ENCODE peak calls at places on chromosomes 2 and 18, in eight cellular contexts. One of them, this sample, is unnamed.

GRCh38 chr2:3169106-3169870 is 208.3 kb downstream of the EIPR1 start:
- DNase-seq in Caki2: no peak
- DNase-seq in Daoy: peak
- DNase-seq in stimulated activated naive CD4-positive, alpha-beta T cell treated with Interleukin-2 at 50 U/mL for 16 hours: no peak
- DNase-seq in activated CD8-positive, alpha-beta memory T cell treated with anti-CD3 and anti-CD28 coated beads for 24 hours: no peak
- DNase-seq in SK-MEL-5: no peak
- DNase-seq in left cardiac atrium: peak
- DNase-seq in lower lobe of right lung: peak
- DNase-seq in this sample: no peak

GRCh38 chr18:25446972-25447371 is 95.0 kb upstream of the ZNF521 start:
- DNase-seq in left cardiac atrium: no peak
- DNase-seq in Caki2: no peak
- DNase-seq in Daoy: no peak
- DNase-seq in stimulated activated naive CD4-positive, alpha-beta T cell treated with Interleukin-2 at 50 U/mL for 16 hours: no peak
- DNase-seq in lower lobe of right lung: no peak
- DNase-seq in SK-MEL-5: no peak
- DNase-seq in activated CD8-positive, alpha-beta memory T cell treated with anti-CD3 and anti-CD28 coated beads for 24 hours: no peak
- DNase-seq in this sample: no peak

GRCh38 chr2:204574473-204574872 is 29.2 kb downstream of the PARD3B start:
- DNase-seq in Caki2: no peak
- DNase-seq in stimulated activated naive CD4-positive, alpha-beta T cell treated with Interleukin-2 at 50 U/mL for 16 hours: no peak
- DNase-seq in SK-MEL-5: no peak
- DNase-seq in lower lobe of right lung: no peak
- DNase-seq in activated CD8-positive, alpha-beta memory T cell treated with anti-CD3 and anti-CD28 coated beads for 24 hours: no peak
- DNase-seq in Daoy: no peak
- DNase-seq in left cardiac atrium: no peak
- DNase-seq in this sample: no peak

GRCh38 chr2:149383340-149383739 is 53.0 kb downstream of the LYPD6 start:
- DNase-seq in Daoy: peak
- DNase-seq in left cardiac atrium: no peak
- DNase-seq in lower lobe of right lung: no peak
- DNase-seq in SK-MEL-5: no peak
- DNase-seq in Caki2: no peak
- DNase-seq in stimulated activated naive CD4-positive, alpha-beta T cell treated with Interleukin-2 at 50 U/mL for 16 hours: no peak
- DNase-seq in activated CD8-positive, alpha-beta memory T cell treated with anti-CD3 and anti-CD28 coated beads for 24 hours: no peak
- DNase-seq in this sample: no peak

GRCh38 chr2:82837588-82838304 is 1621.3 kb downstream of the SUCLG1 start:
- DNase-seq in SK-MEL-5: no peak
- DNase-seq in activated CD8-positive, alpha-beta memory T cell treated with anti-CD3 and anti-CD28 coated beads for 24 hours: no peak
- DNase-seq in Caki2: peak
- DNase-seq in Daoy: no peak
- DNase-seq in left cardiac atrium: no peak
- DNase-seq in lower lobe of right lung: no peak
- DNase-seq in stimulated activated naive CD4-positive, alpha-beta T cell treated with Interleukin-2 at 50 U/mL for 16 hours: no peak
- DNase-seq in this sample: peak

GRCh38 chr2:171046056-171046560 is 114.6 kb downstream of the TLK1 start:
- DNase-seq in Caki2: no peak
- DNase-seq in SK-MEL-5: no peak
- DNase-seq in Daoy: no peak
- DNase-seq in lower lobe of right lung: no peak
- DNase-seq in stimulated activated naive CD4-positive, alpha-beta T cell treated with Interleukin-2 at 50 U/mL for 16 hours: no peak
- DNase-seq in left cardiac atrium: no peak
- DNase-seq in activated CD8-positive, alpha-beta memory T cell treated with anti-CD3 and anti-CD28 coated beads for 24 hours: no peak
- DNase-seq in this sample: no peak

GRCh38 chr2:16394986-16395550 is 270.6 kb downstream of the CYRIA start:
- DNase-seq in SK-MEL-5: no peak
- DNase-seq in Daoy: no peak
- DNase-seq in left cardiac atrium: no peak
- DNase-seq in activated CD8-positive, alpha-beta memory T cell treated with anti-CD3 and anti-CD28 coated beads for 24 hours: no peak
- DNase-seq in lower lobe of right lung: no peak
- DNase-seq in stimulated activated naive CD4-positive, alpha-beta T cell treated with Interleukin-2 at 50 U/mL for 16 hours: no peak
- DNase-seq in Caki2: no peak
- DNase-seq in this sample: no peak

GRCh38 chr2:74025971-74026612 is 41.4 kb downstream of the TET3 start:
- DNase-seq in Daoy: no peak
- DNase-seq in SK-MEL-5: no peak
- DNase-seq in activated CD8-positive, alpha-beta memory T cell treated with anti-CD3 and anti-CD28 coated beads for 24 hours: peak
- DNase-seq in lower lobe of right lung: no peak
- DNase-seq in stimulated activated naive CD4-positive, alpha-beta T cell treated with Interleukin-2 at 50 U/mL for 16 hours: no peak
- DNase-seq in left cardiac atrium: no peak
- DNase-seq in Caki2: no peak
- DNase-seq in this sample: no peak

GRCh38 chr2:200430017-200430416 is 79.9 kb downstream of the KCTD18 start:
- DNase-seq in left cardiac atrium: no peak
- DNase-seq in SK-MEL-5: no peak
- DNase-seq in stimulated activated naive CD4-positive, alpha-beta T cell treated with Interleukin-2 at 50 U/mL for 16 hours: no peak
- DNase-seq in Caki2: no peak
- DNase-seq in lower lobe of right lung: no peak
- DNase-seq in Daoy: no peak
- DNase-seq in activated CD8-positive, alpha-beta memory T cell treated with anti-CD3 and anti-CD28 coated beads for 24 hours: no peak
- DNase-seq in this sample: no peak

GRCh38 chr18:78882585-78882984 is 97.0 kb upstream of the SALL3 start:
- DNase-seq in stimulated activated naive CD4-positive, alpha-beta T cell treated with Interleukin-2 at 50 U/mL for 16 hours: no peak
- DNase-seq in activated CD8-positive, alpha-beta memory T cell treated with anti-CD3 and anti-CD28 coated beads for 24 hours: no peak
- DNase-seq in Daoy: no peak
- DNase-seq in Caki2: no peak
- DNase-seq in SK-MEL-5: no peak
- DNase-seq in lower lobe of right lung: no peak
- DNase-seq in left cardiac atrium: no peak
- DNase-seq in this sample: no peak

GRCh38 chr2:160062283-160063005 is at the start of gene PLA2R1:
- DNase-seq in Daoy: peak
- DNase-seq in activated CD8-positive, alpha-beta memory T cell treated with anti-CD3 and anti-CD28 coated beads for 24 hours: no peak
- DNase-seq in SK-MEL-5: no peak
- DNase-seq in lower lobe of right lung: peak
- DNase-seq in stimulated activated naive CD4-positive, alpha-beta T cell treated with Interleukin-2 at 50 U/mL for 16 hours: no peak
- DNase-seq in left cardiac atrium: peak
- DNase-seq in Caki2: peak
- DNase-seq in this sample: peak

GRCh38 chr2:113240150-113240914 is 38.4 kb downstream of the PAX8 start:
- DNase-seq in Daoy: peak
- DNase-seq in Caki2: peak
- DNase-seq in left cardiac atrium: peak
- DNase-seq in stimulated activated naive CD4-positive, alpha-beta T cell treated with Interleukin-2 at 50 U/mL for 16 hours: no peak
- DNase-seq in activated CD8-positive, alpha-beta memory T cell treated with anti-CD3 and anti-CD28 coated beads for 24 hours: no peak
- DNase-seq in lower lobe of right lung: peak
- DNase-seq in SK-MEL-5: no peak
- DNase-seq in this sample: peak

GRCh38 chr2:1081411-1082225 is 131.0 kb downstream of the SNTG2 start:
- DNase-seq in SK-MEL-5: no peak
- DNase-seq in stimulated activated naive CD4-positive, alpha-beta T cell treated with Interleukin-2 at 50 U/mL for 16 hours: no peak
- DNase-seq in left cardiac atrium: peak
- DNase-seq in lower lobe of right lung: no peak
- DNase-seq in Caki2: no peak
- DNase-seq in Daoy: peak
- DNase-seq in activated CD8-positive, alpha-beta memory T cell treated with anti-CD3 and anti-CD28 coated beads for 24 hours: no peak
- DNase-seq in this sample: no peak

GRCh38 chr2:132884692-132885091 is 214.7 kb upstream of the LYPD1 start:
- DNase-seq in SK-MEL-5: no peak
- DNase-seq in stimulated activated naive CD4-positive, alpha-beta T cell treated with Interleukin-2 at 50 U/mL for 16 hours: no peak
- DNase-seq in Caki2: no peak
- DNase-seq in activated CD8-positive, alpha-beta memory T cell treated with anti-CD3 and anti-CD28 coated beads for 24 hours: no peak
- DNase-seq in left cardiac atrium: no peak
- DNase-seq in lower lobe of right lung: no peak
- DNase-seq in Daoy: no peak
- DNase-seq in this sample: no peak

GRCh38 chr2:141186413-141187062 is 944.3 kb downstream of the LRP1B start:
- DNase-seq in Caki2: no peak
- DNase-seq in Daoy: no peak
- DNase-seq in left cardiac atrium: no peak
- DNase-seq in activated CD8-positive, alpha-beta memory T cell treated with anti-CD3 and anti-CD28 coated beads for 24 hours: no peak
- DNase-seq in SK-MEL-5: no peak
- DNase-seq in stimulated activated naive CD4-positive, alpha-beta T cell treated with Interleukin-2 at 50 U/mL for 16 hours: no peak
- DNase-seq in lower lobe of right lung: no peak
- DNase-seq in this sample: no peak

GRCh38 chr2:204645018-204645775 is 99.9 kb downstream of the PARD3B start:
- DNase-seq in lower lobe of right lung: no peak
- DNase-seq in stimulated activated naive CD4-positive, alpha-beta T cell treated with Interleukin-2 at 50 U/mL for 16 hours: no peak
- DNase-seq in SK-MEL-5: no peak
- DNase-seq in Caki2: no peak
- DNase-seq in activated CD8-positive, alpha-beta memory T cell treated with anti-CD3 and anti-CD28 coated beads for 24 hours: no peak
- DNase-seq in left cardiac atrium: no peak
- DNase-seq in Daoy: peak
- DNase-seq in this sample: peak

GRCh38 chr2:148914463-148914862 is 39.4 kb downstream of the KIF5C start:
- DNase-seq in Caki2: no peak
- DNase-seq in SK-MEL-5: peak
- DNase-seq in Daoy: no peak
- DNase-seq in left cardiac atrium: no peak
- DNase-seq in lower lobe of right lung: no peak
- DNase-seq in activated CD8-positive, alpha-beta memory T cell treated with anti-CD3 and anti-CD28 coated beads for 24 hours: no peak
- DNase-seq in stimulated activated naive CD4-positive, alpha-beta T cell treated with Interleukin-2 at 50 U/mL for 16 hours: no peak
- DNase-seq in this sample: no peak

GRCh38 chr2:70381821-70382220 is 80.0 kb upstream of the FAM136A start:
- DNase-seq in Daoy: peak
- DNase-seq in stimulated activated naive CD4-positive, alpha-beta T cell treated with Interleukin-2 at 50 U/mL for 16 hours: no peak
- DNase-seq in activated CD8-positive, alpha-beta memory T cell treated with anti-CD3 and anti-CD28 coated beads for 24 hours: no peak
- DNase-seq in left cardiac atrium: no peak
- DNase-seq in SK-MEL-5: no peak
- DNase-seq in Caki2: no peak
- DNase-seq in lower lobe of right lung: no peak
- DNase-seq in this sample: peak

GRCh38 chr2:71244302-71244660 is 17.4 kb upstream of the PAIP2B start:
- DNase-seq in activated CD8-positive, alpha-beta memory T cell treated with anti-CD3 and anti-CD28 coated beads for 24 hours: no peak
- DNase-seq in lower lobe of right lung: no peak
- DNase-seq in left cardiac atrium: no peak
- DNase-seq in Caki2: no peak
- DNase-seq in Daoy: no peak
- DNase-seq in SK-MEL-5: no peak
- DNase-seq in stimulated activated naive CD4-positive, alpha-beta T cell treated with Interleukin-2 at 50 U/mL for 16 hours: no peak
- DNase-seq in this sample: no peak

GRCh38 chr18:48428494-48429177 is 19.5 kb upstream of the ZBTB7C start:
- DNase-seq in left cardiac atrium: no peak
- DNase-seq in Daoy: no peak
- DNase-seq in stimulated activated naive CD4-positive, alpha-beta T cell treated with Interleukin-2 at 50 U/mL for 16 hours: no peak
- DNase-seq in Caki2: no peak
- DNase-seq in SK-MEL-5: no peak
- DNase-seq in lower lobe of right lung: no peak
- DNase-seq in activated CD8-positive, alpha-beta memory T cell treated with anti-CD3 and anti-CD28 coated beads for 24 hours: peak
- DNase-seq in this sample: no peak

GRCh38 chr2:1301056-1301455 is 112.2 kb upstream of the TPO start:
- DNase-seq in Daoy: no peak
- DNase-seq in Caki2: no peak
- DNase-seq in activated CD8-positive, alpha-beta memory T cell treated with anti-CD3 and anti-CD28 coated beads for 24 hours: no peak
- DNase-seq in SK-MEL-5: no peak
- DNase-seq in left cardiac atrium: no peak
- DNase-seq in lower lobe of right lung: no peak
- DNase-seq in stimulated activated naive CD4-positive, alpha-beta T cell treated with Interleukin-2 at 50 U/mL for 16 hours: no peak
- DNase-seq in this sample: no peak

GRCh38 chr18:42545825-42546224 is 569.7 kb downstream of the RIT2 start:
- DNase-seq in Daoy: peak
- DNase-seq in lower lobe of right lung: no peak
- DNase-seq in SK-MEL-5: peak
- DNase-seq in stimulated activated naive CD4-positive, alpha-beta T cell treated with Interleukin-2 at 50 U/mL for 16 hours: no peak
- DNase-seq in activated CD8-positive, alpha-beta memory T cell treated with anti-CD3 and anti-CD28 coated beads for 24 hours: no peak
- DNase-seq in left cardiac atrium: no peak
- DNase-seq in Caki2: peak
- DNase-seq in this sample: peak

GRCh38 chr18:74430231-74430630 is 26.9 kb downstream of the DIPK1C start:
- DNase-seq in lower lobe of right lung: no peak
- DNase-seq in SK-MEL-5: no peak
- DNase-seq in stimulated activated naive CD4-positive, alpha-beta T cell treated with Interleukin-2 at 50 U/mL for 16 hours: no peak
- DNase-seq in activated CD8-positive, alpha-beta memory T cell treated with anti-CD3 and anti-CD28 coated beads for 24 hours: no peak
- DNase-seq in Daoy: no peak
- DNase-seq in Caki2: no peak
- DNase-seq in left cardiac atrium: no peak
- DNase-seq in this sample: no peak

GRCh38 chr2:240565267-240566202 is 2.7 kb upstream of the RNPEPL1 start:
- DNase-seq in SK-MEL-5: peak
- DNase-seq in lower lobe of right lung: peak
- DNase-seq in stimulated activated naive CD4-positive, alpha-beta T cell treated with Interleukin-2 at 50 U/mL for 16 hours: peak
- DNase-seq in Caki2: peak
- DNase-seq in left cardiac atrium: peak
- DNase-seq in Daoy: peak
- DNase-seq in activated CD8-positive, alpha-beta memory T cell treated with anti-CD3 and anti-CD28 coated beads for 24 hours: peak
- DNase-seq in this sample: peak

GRCh38 chr2:239951825-239952224 is 73.3 kb downstream of the NDUFA10 start:
- DNase-seq in activated CD8-positive, alpha-beta memory T cell treated with anti-CD3 and anti-CD28 coated beads for 24 hours: no peak
- DNase-seq in lower lobe of right lung: peak
- DNase-seq in left cardiac atrium: peak
- DNase-seq in Caki2: no peak
- DNase-seq in Daoy: no peak
- DNase-seq in stimulated activated naive CD4-positive, alpha-beta T cell treated with Interleukin-2 at 50 U/mL for 16 hours: no peak
- DNase-seq in SK-MEL-5: no peak
- DNase-seq in this sample: no peak

GRCh38 chr18:76657428-76657827 is 162.4 kb upstream of the ZNF516 start:
- DNase-seq in Caki2: no peak
- DNase-seq in stimulated activated naive CD4-positive, alpha-beta T cell treated with Interleukin-2 at 50 U/mL for 16 hours: no peak
- DNase-seq in SK-MEL-5: no peak
- DNase-seq in activated CD8-positive, alpha-beta memory T cell treated with anti-CD3 and anti-CD28 coated beads for 24 hours: no peak
- DNase-seq in lower lobe of right lung: no peak
- DNase-seq in left cardiac atrium: no peak
- DNase-seq in Daoy: peak
- DNase-seq in this sample: no peak

GRCh38 chr2:14420851-14421250 is 211.7 kb upstream of the LRATD1 start:
- DNase-seq in SK-MEL-5: no peak
- DNase-seq in Caki2: no peak
- DNase-seq in stimulated activated naive CD4-positive, alpha-beta T cell treated with Interleukin-2 at 50 U/mL for 16 hours: no peak
- DNase-seq in Daoy: no peak
- DNase-seq in left cardiac atrium: no peak
- DNase-seq in lower lobe of right lung: no peak
- DNase-seq in activated CD8-positive, alpha-beta memory T cell treated with anti-CD3 and anti-CD28 coated beads for 24 hours: no peak
- DNase-seq in this sample: no peak

GRCh38 chr2:171837736-171838135 is 56.3 kb downstream of the SLC25A12 start:
- DNase-seq in stimulated activated naive CD4-positive, alpha-beta T cell treated with Interleukin-2 at 50 U/mL for 16 hours: no peak
- DNase-seq in activated CD8-positive, alpha-beta memory T cell treated with anti-CD3 and anti-CD28 coated beads for 24 hours: no peak
- DNase-seq in Caki2: no peak
- DNase-seq in left cardiac atrium: no peak
- DNase-seq in Daoy: no peak
- DNase-seq in lower lobe of right lung: no peak
- DNase-seq in SK-MEL-5: no peak
- DNase-seq in this sample: no peak

GRCh38 chr18:62245699-62246098 is 58.6 kb downstream of the RELCH start:
- DNase-seq in activated CD8-positive, alpha-beta memory T cell treated with anti-CD3 and anti-CD28 coated beads for 24 hours: no peak
- DNase-seq in stimulated activated naive CD4-positive, alpha-beta T cell treated with Interleukin-2 at 50 U/mL for 16 hours: no peak
- DNase-seq in Caki2: no peak
- DNase-seq in SK-MEL-5: peak
- DNase-seq in Daoy: no peak
- DNase-seq in lower lobe of right lung: no peak
- DNase-seq in left cardiac atrium: no peak
- DNase-seq in this sample: no peak

GRCh38 chr2:150532883-150533282 is 45.4 kb upstream of the RND3 start:
- DNase-seq in Daoy: no peak
- DNase-seq in Caki2: no peak
- DNase-seq in stimulated activated naive CD4-positive, alpha-beta T cell treated with Interleukin-2 at 50 U/mL for 16 hours: no peak
- DNase-seq in activated CD8-positive, alpha-beta memory T cell treated with anti-CD3 and anti-CD28 coated beads for 24 hours: no peak
- DNase-seq in left cardiac atrium: no peak
- DNase-seq in lower lobe of right lung: no peak
- DNase-seq in SK-MEL-5: no peak
- DNase-seq in this sample: no peak

GRCh38 chr2:46779447-46779941 is 136.1 kb downstream of the MCFD2 start:
- DNase-seq in Daoy: no peak
- DNase-seq in lower lobe of right lung: no peak
- DNase-seq in activated CD8-positive, alpha-beta memory T cell treated with anti-CD3 and anti-CD28 coated beads for 24 hours: no peak
- DNase-seq in stimulated activated naive CD4-positive, alpha-beta T cell treated with Interleukin-2 at 50 U/mL for 16 hours: no peak
- DNase-seq in left cardiac atrium: no peak
- DNase-seq in Caki2: no peak
- DNase-seq in SK-MEL-5: no peak
- DNase-seq in this sample: no peak

GRCh38 chr2:58608146-58608545 is 367.0 kb upstream of the FANCL start:
- DNase-seq in SK-MEL-5: no peak
- DNase-seq in Caki2: no peak
- DNase-seq in left cardiac atrium: no peak
- DNase-seq in Daoy: no peak
- DNase-seq in lower lobe of right lung: no peak
- DNase-seq in stimulated activated naive CD4-positive, alpha-beta T cell treated with Interleukin-2 at 50 U/mL for 16 hours: no peak
- DNase-seq in activated CD8-positive, alpha-beta memory T cell treated with anti-CD3 and anti-CD28 coated beads for 24 hours: no peak
- DNase-seq in this sample: no peak

GRCh38 chr18:68997845-68998244 is 200.0 kb downstream of the CCDC102B start:
- DNase-seq in stimulated activated naive CD4-positive, alpha-beta T cell treated with Interleukin-2 at 50 U/mL for 16 hours: no peak
- DNase-seq in SK-MEL-5: no peak
- DNase-seq in Daoy: no peak
- DNase-seq in Caki2: no peak
- DNase-seq in activated CD8-positive, alpha-beta memory T cell treated with anti-CD3 and anti-CD28 coated beads for 24 hours: no peak
- DNase-seq in left cardiac atrium: no peak
- DNase-seq in lower lobe of right lung: no peak
- DNase-seq in this sample: no peak

This sample was measured in RCC 7860.